ENCODE peak calls at places on chromosomes 16 and 17, in ten cellular contexts. One of them, this sample, is unnamed.

GRCh38 chr17:76458580-76459490 is 5.9 kb upstream of the UBE2O start:
- DNase-seq in fibroblast of the conjunctiva: peak
- DNase-seq in hypothalamus: no peak
- DNase-seq in activated T-helper 1 cell treated with anti-CD3 and anti-CD28 coated beads, Interleukin-2, amount 50 U/mL, for 16 hours: no peak
- DNase-seq in EH: peak
- DNase-seq in stimulated activated CD4-positive, alpha-beta T cell treated with anti-CD3 and anti-CD28 coated beads, Interleukin-12 subunit alpha, Interleukin-12 subunit beta, amount 100 ng/mL, for 4 hours: no peak
- DNase-seq in NCI-H1105 treated with DMSO at 0.1 percent for 48 hours: peak
- DNase-seq in left ventricle myocardium inferior: peak
- DNase-seq in fibroblast of villous mesenchyme: peak
- DNase-seq in M059J: peak
- DNase-seq in this sample: no peak

GRCh38 chr17:20935740-20936139 is 107.1 kb downstream of the USP22 start:
- DNase-seq in activated T-helper 1 cell treated with anti-CD3 and anti-CD28 coated beads, Interleukin-2, amount 50 U/mL, for 16 hours: no peak
- DNase-seq in M059J: peak
- DNase-seq in stimulated activated CD4-positive, alpha-beta T cell treated with anti-CD3 and anti-CD28 coated beads, Interleukin-12 subunit alpha, Interleukin-12 subunit beta, amount 100 ng/mL, for 4 hours: no peak
- DNase-seq in fibroblast of villous mesenchyme: peak
- DNase-seq in NCI-H1105 treated with DMSO at 0.1 percent for 48 hours: no peak
- DNase-seq in left ventricle myocardium inferior: no peak
- DNase-seq in hypothalamus: no peak
- DNase-seq in EH: peak
- DNase-seq in fibroblast of the conjunctiva: peak
- DNase-seq in this sample: no peak

GRCh38 chr16:84704253-84704652 is 4.5 kb downstream of the USP10 start:
- DNase-seq in left ventricle myocardium inferior: no peak
- DNase-seq in NCI-H1105 treated with DMSO at 0.1 percent for 48 hours: no peak
- DNase-seq in fibroblast of villous mesenchyme: no peak
- DNase-seq in hypothalamus: no peak
- DNase-seq in fibroblast of the conjunctiva: no peak
- DNase-seq in EH: no peak
- DNase-seq in M059J: no peak
- DNase-seq in stimulated activated CD4-positive, alpha-beta T cell treated with anti-CD3 and anti-CD28 coated beads, Interleukin-12 subunit alpha, Interleukin-12 subunit beta, amount 100 ng/mL, for 4 hours: no peak
- DNase-seq in activated T-helper 1 cell treated with anti-CD3 and anti-CD28 coated beads, Interleukin-2, amount 50 U/mL, for 16 hours: no peak
- DNase-seq in this sample: no peak

GRCh38 chr16:53054670-53055485 is at the start of gene CHD9:
- DNase-seq in fibroblast of villous mesenchyme: peak
- DNase-seq in fibroblast of the conjunctiva: peak
- DNase-seq in EH: peak
- DNase-seq in hypothalamus: peak
- DNase-seq in left ventricle myocardium inferior: peak
- DNase-seq in activated T-helper 1 cell treated with anti-CD3 and anti-CD28 coated beads, Interleukin-2, amount 50 U/mL, for 16 hours: peak
- DNase-seq in M059J: peak
- DNase-seq in stimulated activated CD4-positive, alpha-beta T cell treated with anti-CD3 and anti-CD28 coated beads, Interleukin-12 subunit alpha, Interleukin-12 subunit beta, amount 100 ng/mL, for 4 hours: peak
- DNase-seq in NCI-H1105 treated with DMSO at 0.1 percent for 48 hours: peak
- DNase-seq in this sample: peak

GRCh38 chr17:78174332-78174869 is 6.0 kb downstream of the SYNGR2 start:
- DNase-seq in fibroblast of the conjunctiva: no peak
- DNase-seq in activated T-helper 1 cell treated with anti-CD3 and anti-CD28 coated beads, Interleukin-2, amount 50 U/mL, for 16 hours: no peak
- DNase-seq in NCI-H1105 treated with DMSO at 0.1 percent for 48 hours: no peak
- DNase-seq in stimulated activated CD4-positive, alpha-beta T cell treated with anti-CD3 and anti-CD28 coated beads, Interleukin-12 subunit alpha, Interleukin-12 subunit beta, amount 100 ng/mL, for 4 hours: no peak
- DNase-seq in left ventricle myocardium inferior: peak
- DNase-seq in hypothalamus: peak
- DNase-seq in fibroblast of villous mesenchyme: no peak
- DNase-seq in M059J: no peak
- DNase-seq in EH: no peak
- DNase-seq in this sample: no peak

GRCh38 chr16:85562102-85562786 is 50.9 kb upstream of the GSE1 start:
- DNase-seq in stimulated activated CD4-positive, alpha-beta T cell treated with anti-CD3 and anti-CD28 coated beads, Interleukin-12 subunit alpha, Interleukin-12 subunit beta, amount 100 ng/mL, for 4 hours: no peak
- DNase-seq in fibroblast of the conjunctiva: no peak
- DNase-seq in left ventricle myocardium inferior: no peak
- DNase-seq in EH: no peak
- DNase-seq in NCI-H1105 treated with DMSO at 0.1 percent for 48 hours: no peak
- DNase-seq in M059J: no peak
- DNase-seq in fibroblast of villous mesenchyme: no peak
- DNase-seq in hypothalamus: no peak
- DNase-seq in activated T-helper 1 cell treated with anti-CD3 and anti-CD28 coated beads, Interleukin-2, amount 50 U/mL, for 16 hours: no peak
- DNase-seq in this sample: no peak

GRCh38 chr17:72126575-72127486 is 6.0 kb downstream of the SOX9 start:
- DNase-seq in left ventricle myocardium inferior: no peak
- DNase-seq in EH: peak
- DNase-seq in NCI-H1105 treated with DMSO at 0.1 percent for 48 hours: no peak
- DNase-seq in stimulated activated CD4-positive, alpha-beta T cell treated with anti-CD3 and anti-CD28 coated beads, Interleukin-12 subunit alpha, Interleukin-12 subunit beta, amount 100 ng/mL, for 4 hours: no peak
- DNase-seq in activated T-helper 1 cell treated with anti-CD3 and anti-CD28 coated beads, Interleukin-2, amount 50 U/mL, for 16 hours: no peak
- DNase-seq in hypothalamus: no peak
- DNase-seq in fibroblast of the conjunctiva: no peak
- DNase-seq in fibroblast of villous mesenchyme: peak
- DNase-seq in M059J: peak
- DNase-seq in this sample: no peak

GRCh38 chr17:16148596-16148995 is 66.7 kb downstream of the NCOR1 start:
- DNase-seq in stimulated activated CD4-positive, alpha-beta T cell treated with anti-CD3 and anti-CD28 coated beads, Interleukin-12 subunit alpha, Interleukin-12 subunit beta, amount 100 ng/mL, for 4 hours: no peak
- DNase-seq in fibroblast of the conjunctiva: no peak
- DNase-seq in fibroblast of villous mesenchyme: no peak
- DNase-seq in NCI-H1105 treated with DMSO at 0.1 percent for 48 hours: no peak
- DNase-seq in EH: no peak
- DNase-seq in activated T-helper 1 cell treated with anti-CD3 and anti-CD28 coated beads, Interleukin-2, amount 50 U/mL, for 16 hours: no peak
- DNase-seq in hypothalamus: no peak
- DNase-seq in M059J: no peak
- DNase-seq in left ventricle myocardium inferior: no peak
- DNase-seq in this sample: no peak

GRCh38 chr17:82930043-82930923 is 90.5 kb upstream of the ZNF750 start:
- DNase-seq in fibroblast of the conjunctiva: no peak
- DNase-seq in stimulated activated CD4-positive, alpha-beta T cell treated with anti-CD3 and anti-CD28 coated beads, Interleukin-12 subunit alpha, Interleukin-12 subunit beta, amount 100 ng/mL, for 4 hours: no peak
- DNase-seq in fibroblast of villous mesenchyme: no peak
- DNase-seq in hypothalamus: no peak
- DNase-seq in M059J: no peak
- DNase-seq in left ventricle myocardium inferior: peak
- DNase-seq in EH: no peak
- DNase-seq in NCI-H1105 treated with DMSO at 0.1 percent for 48 hours: no peak
- DNase-seq in activated T-helper 1 cell treated with anti-CD3 and anti-CD28 coated beads, Interleukin-2, amount 50 U/mL, for 16 hours: no peak
- DNase-seq in this sample: no peak

GRCh38 chr16:79601978-79602609 is 1.6 kb upstream of the MAF start:
- DNase-seq in fibroblast of villous mesenchyme: peak
- DNase-seq in left ventricle myocardium inferior: peak
- DNase-seq in activated T-helper 1 cell treated with anti-CD3 and anti-CD28 coated beads, Interleukin-2, amount 50 U/mL, for 16 hours: peak
- DNase-seq in fibroblast of the conjunctiva: peak
- DNase-seq in M059J: peak
- DNase-seq in EH: peak
- DNase-seq in NCI-H1105 treated with DMSO at 0.1 percent for 48 hours: peak
- DNase-seq in hypothalamus: peak
- DNase-seq in stimulated activated CD4-positive, alpha-beta T cell treated with anti-CD3 and anti-CD28 coated beads, Interleukin-12 subunit alpha, Interleukin-12 subunit beta, amount 100 ng/mL, for 4 hours: peak
- DNase-seq in this sample: peak

GRCh38 chr17:9959377-9959981 is 54.4 kb upstream of the RCVRN start:
- DNase-seq in stimulated activated CD4-positive, alpha-beta T cell treated with anti-CD3 and anti-CD28 coated beads, Interleukin-12 subunit alpha, Interleukin-12 subunit beta, amount 100 ng/mL, for 4 hours: peak
- DNase-seq in left ventricle myocardium inferior: no peak
- DNase-seq in fibroblast of the conjunctiva: peak
- DNase-seq in M059J: peak
- DNase-seq in hypothalamus: no peak
- DNase-seq in NCI-H1105 treated with DMSO at 0.1 percent for 48 hours: peak
- DNase-seq in fibroblast of villous mesenchyme: peak
- DNase-seq in activated T-helper 1 cell treated with anti-CD3 and anti-CD28 coated beads, Interleukin-2, amount 50 U/mL, for 16 hours: no peak
- DNase-seq in EH: peak
- DNase-seq in this sample: peak

GRCh38 chr17:10460062-10460461 is 9.3 kb downstream of the MYH4 start:
- DNase-seq in NCI-H1105 treated with DMSO at 0.1 percent for 48 hours: no peak
- DNase-seq in activated T-helper 1 cell treated with anti-CD3 and anti-CD28 coated beads, Interleukin-2, amount 50 U/mL, for 16 hours: no peak
- DNase-seq in stimulated activated CD4-positive, alpha-beta T cell treated with anti-CD3 and anti-CD28 coated beads, Interleukin-12 subunit alpha, Interleukin-12 subunit beta, amount 100 ng/mL, for 4 hours: no peak
- DNase-seq in left ventricle myocardium inferior: no peak
- DNase-seq in fibroblast of the conjunctiva: no peak
- DNase-seq in fibroblast of villous mesenchyme: no peak
- DNase-seq in M059J: no peak
- DNase-seq in EH: no peak
- DNase-seq in hypothalamus: no peak
- DNase-seq in this sample: no peak

GRCh38 chr17:43582426-43582825 is 36.3 kb upstream of the ETV4 start:
- DNase-seq in stimulated activated CD4-positive, alpha-beta T cell treated with anti-CD3 and anti-CD28 coated beads, Interleukin-12 subunit alpha, Interleukin-12 subunit beta, amount 100 ng/mL, for 4 hours: no peak
- DNase-seq in fibroblast of the conjunctiva: no peak
- DNase-seq in hypothalamus: no peak
- DNase-seq in activated T-helper 1 cell treated with anti-CD3 and anti-CD28 coated beads, Interleukin-2, amount 50 U/mL, for 16 hours: no peak
- DNase-seq in NCI-H1105 treated with DMSO at 0.1 percent for 48 hours: no peak
- DNase-seq in fibroblast of villous mesenchyme: no peak
- DNase-seq in left ventricle myocardium inferior: no peak
- DNase-seq in EH: no peak
- DNase-seq in M059J: no peak
- DNase-seq in this sample: no peak

GRCh38 chr17:6496116-6496481 is 51.8 kb downstream of the PIMREG start:
- DNase-seq in hypothalamus: no peak
- DNase-seq in activated T-helper 1 cell treated with anti-CD3 and anti-CD28 coated beads, Interleukin-2, amount 50 U/mL, for 16 hours: no peak
- DNase-seq in EH: no peak
- DNase-seq in left ventricle myocardium inferior: no peak
- DNase-seq in NCI-H1105 treated with DMSO at 0.1 percent for 48 hours: no peak
- DNase-seq in stimulated activated CD4-positive, alpha-beta T cell treated with anti-CD3 and anti-CD28 coated beads, Interleukin-12 subunit alpha, Interleukin-12 subunit beta, amount 100 ng/mL, for 4 hours: no peak
- DNase-seq in M059J: no peak
- DNase-seq in fibroblast of the conjunctiva: no peak
- DNase-seq in fibroblast of villous mesenchyme: no peak
- DNase-seq in this sample: peak

GRCh38 chr16:83928341-83929055 is 24.5 kb upstream of the OSGIN1 start:
- DNase-seq in stimulated activated CD4-positive, alpha-beta T cell treated with anti-CD3 and anti-CD28 coated beads, Interleukin-12 subunit alpha, Interleukin-12 subunit beta, amount 100 ng/mL, for 4 hours: no peak
- DNase-seq in NCI-H1105 treated with DMSO at 0.1 percent for 48 hours: no peak
- DNase-seq in left ventricle myocardium inferior: no peak
- DNase-seq in M059J: peak
- DNase-seq in activated T-helper 1 cell treated with anti-CD3 and anti-CD28 coated beads, Interleukin-2, amount 50 U/mL, for 16 hours: no peak
- DNase-seq in EH: peak
- DNase-seq in hypothalamus: no peak
- DNase-seq in fibroblast of villous mesenchyme: peak
- DNase-seq in fibroblast of the conjunctiva: no peak
- DNase-seq in this sample: no peak

GRCh38 chr16:86975445-86975844 is 341.7 kb downstream of the C16orf95 start:
- DNase-seq in EH: peak
- DNase-seq in hypothalamus: no peak
- DNase-seq in M059J: peak
- DNase-seq in stimulated activated CD4-positive, alpha-beta T cell treated with anti-CD3 and anti-CD28 coated beads, Interleukin-12 subunit alpha, Interleukin-12 subunit beta, amount 100 ng/mL, for 4 hours: no peak
- DNase-seq in fibroblast of villous mesenchyme: peak
- DNase-seq in left ventricle myocardium inferior: no peak
- DNase-seq in activated T-helper 1 cell treated with anti-CD3 and anti-CD28 coated beads, Interleukin-2, amount 50 U/mL, for 16 hours: no peak
- DNase-seq in NCI-H1105 treated with DMSO at 0.1 percent for 48 hours: no peak
- DNase-seq in fibroblast of the conjunctiva: peak
- DNase-seq in this sample: no peak

GRCh38 chr16:83253526-83253925 is 554.3 kb upstream of the HSBP1 start:
- DNase-seq in stimulated activated CD4-positive, alpha-beta T cell treated with anti-CD3 and anti-CD28 coated beads, Interleukin-12 subunit alpha, Interleukin-12 subunit beta, amount 100 ng/mL, for 4 hours: no peak
- DNase-seq in NCI-H1105 treated with DMSO at 0.1 percent for 48 hours: peak
- DNase-seq in EH: no peak
- DNase-seq in M059J: no peak
- DNase-seq in activated T-helper 1 cell treated with anti-CD3 and anti-CD28 coated beads, Interleukin-2, amount 50 U/mL, for 16 hours: no peak
- DNase-seq in fibroblast of the conjunctiva: no peak
- DNase-seq in hypothalamus: no peak
- DNase-seq in fibroblast of villous mesenchyme: no peak
- DNase-seq in left ventricle myocardium inferior: no peak
- DNase-seq in this sample: peak

GRCh38 chr17:1752425-1752941 is 9.4 kb upstream of the SERPINF1 start:
- DNase-seq in fibroblast of the conjunctiva: no peak
- DNase-seq in hypothalamus: no peak
- DNase-seq in NCI-H1105 treated with DMSO at 0.1 percent for 48 hours: no peak
- DNase-seq in M059J: peak
- DNase-seq in activated T-helper 1 cell treated with anti-CD3 and anti-CD28 coated beads, Interleukin-2, amount 50 U/mL, for 16 hours: no peak
- DNase-seq in EH: no peak
- DNase-seq in stimulated activated CD4-positive, alpha-beta T cell treated with anti-CD3 and anti-CD28 coated beads, Interleukin-12 subunit alpha, Interleukin-12 subunit beta, amount 100 ng/mL, for 4 hours: no peak
- DNase-seq in left ventricle myocardium inferior: no peak
- DNase-seq in fibroblast of villous mesenchyme: no peak
- DNase-seq in this sample: no peak

GRCh38 chr16:75127713-75128415 is 11.3 kb upstream of the LDHD start:
- DNase-seq in left ventricle myocardium inferior: no peak
- DNase-seq in M059J: no peak
- DNase-seq in activated T-helper 1 cell treated with anti-CD3 and anti-CD28 coated beads, Interleukin-2, amount 50 U/mL, for 16 hours: no peak
- DNase-seq in EH: no peak
- DNase-seq in fibroblast of the conjunctiva: no peak
- DNase-seq in fibroblast of villous mesenchyme: no peak
- DNase-seq in NCI-H1105 treated with DMSO at 0.1 percent for 48 hours: no peak
- DNase-seq in stimulated activated CD4-positive, alpha-beta T cell treated with anti-CD3 and anti-CD28 coated beads, Interleukin-12 subunit alpha, Interleukin-12 subunit beta, amount 100 ng/mL, for 4 hours: no peak
- DNase-seq in hypothalamus: no peak
- DNase-seq in this sample: no peak

GRCh38 chr17:76417499-76418143 is 33.2 kb downstream of the SPHK1 start:
- DNase-seq in fibroblast of villous mesenchyme: no peak
- DNase-seq in NCI-H1105 treated with DMSO at 0.1 percent for 48 hours: peak
- DNase-seq in activated T-helper 1 cell treated with anti-CD3 and anti-CD28 coated beads, Interleukin-2, amount 50 U/mL, for 16 hours: no peak
- DNase-seq in stimulated activated CD4-positive, alpha-beta T cell treated with anti-CD3 and anti-CD28 coated beads, Interleukin-12 subunit alpha, Interleukin-12 subunit beta, amount 100 ng/mL, for 4 hours: no peak
- DNase-seq in EH: no peak
- DNase-seq in M059J: peak
- DNase-seq in fibroblast of the conjunctiva: no peak
- DNase-seq in left ventricle myocardium inferior: no peak
- DNase-seq in hypothalamus: no peak
- DNase-seq in this sample: no peak

GRCh38 chr16:87877942-87878507 is 8.7 kb upstream of the SLC7A5 start:
- DNase-seq in left ventricle myocardium inferior: no peak
- DNase-seq in NCI-H1105 treated with DMSO at 0.1 percent for 48 hours: no peak
- DNase-seq in stimulated activated CD4-positive, alpha-beta T cell treated with anti-CD3 and anti-CD28 coated beads, Interleukin-12 subunit alpha, Interleukin-12 subunit beta, amount 100 ng/mL, for 4 hours: peak
- DNase-seq in hypothalamus: no peak
- DNase-seq in EH: no peak
- DNase-seq in fibroblast of villous mesenchyme: no peak
- DNase-seq in activated T-helper 1 cell treated with anti-CD3 and anti-CD28 coated beads, Interleukin-2, amount 50 U/mL, for 16 hours: no peak
- DNase-seq in fibroblast of the conjunctiva: no peak
- DNase-seq in M059J: no peak
- DNase-seq in this sample: no peak

GRCh38 chr16:55667753-55668152 is 12.0 kb downstream of the SLC6A2 start:
- DNase-seq in hypothalamus: no peak
- DNase-seq in left ventricle myocardium inferior: no peak
- DNase-seq in fibroblast of villous mesenchyme: no peak
- DNase-seq in fibroblast of the conjunctiva: no peak
- DNase-seq in stimulated activated CD4-positive, alpha-beta T cell treated with anti-CD3 and anti-CD28 coated beads, Interleukin-12 subunit alpha, Interleukin-12 subunit beta, amount 100 ng/mL, for 4 hours: no peak
- DNase-seq in NCI-H1105 treated with DMSO at 0.1 percent for 48 hours: no peak
- DNase-seq in EH: no peak
- DNase-seq in M059J: no peak
- DNase-seq in activated T-helper 1 cell treated with anti-CD3 and anti-CD28 coated beads, Interleukin-2, amount 50 U/mL, for 16 hours: no peak
- DNase-seq in this sample: no peak

GRCh38 chr16:252366-253337 is 18.0 kb downstream of the FAM234A start:
- DNase-seq in fibroblast of villous mesenchyme: peak
- DNase-seq in hypothalamus: no peak
- DNase-seq in fibroblast of the conjunctiva: no peak
- DNase-seq in M059J: no peak
- DNase-seq in stimulated activated CD4-positive, alpha-beta T cell treated with anti-CD3 and anti-CD28 coated beads, Interleukin-12 subunit alpha, Interleukin-12 subunit beta, amount 100 ng/mL, for 4 hours: peak
- DNase-seq in left ventricle myocardium inferior: no peak
- DNase-seq in NCI-H1105 treated with DMSO at 0.1 percent for 48 hours: no peak
- DNase-seq in EH: no peak
- DNase-seq in activated T-helper 1 cell treated with anti-CD3 and anti-CD28 coated beads, Interleukin-2, amount 50 U/mL, for 16 hours: no peak
- DNase-seq in this sample: no peak

GRCh38 chr16:52379551-52379950 is 167.4 kb downstream of the TOX3 start:
- DNase-seq in hypothalamus: no peak
- DNase-seq in fibroblast of villous mesenchyme: no peak
- DNase-seq in activated T-helper 1 cell treated with anti-CD3 and anti-CD28 coated beads, Interleukin-2, amount 50 U/mL, for 16 hours: no peak
- DNase-seq in stimulated activated CD4-positive, alpha-beta T cell treated with anti-CD3 and anti-CD28 coated beads, Interleukin-12 subunit alpha, Interleukin-12 subunit beta, amount 100 ng/mL, for 4 hours: no peak
- DNase-seq in NCI-H1105 treated with DMSO at 0.1 percent for 48 hours: no peak
- DNase-seq in M059J: no peak
- DNase-seq in left ventricle myocardium inferior: no peak
- DNase-seq in fibroblast of the conjunctiva: no peak
- DNase-seq in EH: no peak
- DNase-seq in this sample: no peak

GRCh38 chr16:69890114-69890890 is 60.8 kb upstream of the CLEC18A start:
- DNase-seq in fibroblast of the conjunctiva: no peak
- DNase-seq in EH: peak
- DNase-seq in stimulated activated CD4-positive, alpha-beta T cell treated with anti-CD3 and anti-CD28 coated beads, Interleukin-12 subunit alpha, Interleukin-12 subunit beta, amount 100 ng/mL, for 4 hours: no peak
- DNase-seq in activated T-helper 1 cell treated with anti-CD3 and anti-CD28 coated beads, Interleukin-2, amount 50 U/mL, for 16 hours: no peak
- DNase-seq in hypothalamus: peak
- DNase-seq in fibroblast of villous mesenchyme: peak
- DNase-seq in left ventricle myocardium inferior: peak
- DNase-seq in M059J: peak
- DNase-seq in NCI-H1105 treated with DMSO at 0.1 percent for 48 hours: peak
- DNase-seq in this sample: peak

GRCh38 chr16:7688811-7689210 is 356.2 kb downstream of the RBFOX1 start:
- DNase-seq in NCI-H1105 treated with DMSO at 0.1 percent for 48 hours: no peak
- DNase-seq in fibroblast of the conjunctiva: no peak
- DNase-seq in EH: no peak
- DNase-seq in fibroblast of villous mesenchyme: no peak
- DNase-seq in left ventricle myocardium inferior: no peak
- DNase-seq in stimulated activated CD4-positive, alpha-beta T cell treated with anti-CD3 and anti-CD28 coated beads, Interleukin-12 subunit alpha, Interleukin-12 subunit beta, amount 100 ng/mL, for 4 hours: no peak
- DNase-seq in M059J: no peak
- DNase-seq in hypothalamus: no peak
- DNase-seq in activated T-helper 1 cell treated with anti-CD3 and anti-CD28 coated beads, Interleukin-2, amount 50 U/mL, for 16 hours: no peak
- DNase-seq in this sample: no peak

GRCh38 chr17:82350182-82351030 is 8.6 kb upstream of the TEX19 start:
- DNase-seq in EH: peak
- DNase-seq in activated T-helper 1 cell treated with anti-CD3 and anti-CD28 coated beads, Interleukin-2, amount 50 U/mL, for 16 hours: no peak
- DNase-seq in M059J: peak
- DNase-seq in fibroblast of villous mesenchyme: no peak
- DNase-seq in left ventricle myocardium inferior: no peak
- DNase-seq in NCI-H1105 treated with DMSO at 0.1 percent for 48 hours: no peak
- DNase-seq in fibroblast of the conjunctiva: no peak
- DNase-seq in hypothalamus: no peak
- DNase-seq in stimulated activated CD4-positive, alpha-beta T cell treated with anti-CD3 and anti-CD28 coated beads, Interleukin-12 subunit alpha, Interleukin-12 subunit beta, amount 100 ng/mL, for 4 hours: peak
- DNase-seq in this sample: no peak

GRCh38 chr16:25223964-25224363 is 7.2 kb downstream of the AQP8 start:
- DNase-seq in activated T-helper 1 cell treated with anti-CD3 and anti-CD28 coated beads, Interleukin-2, amount 50 U/mL, for 16 hours: no peak
- DNase-seq in hypothalamus: no peak
- DNase-seq in M059J: no peak
- DNase-seq in EH: no peak
- DNase-seq in stimulated activated CD4-positive, alpha-beta T cell treated with anti-CD3 and anti-CD28 coated beads, Interleukin-12 subunit alpha, Interleukin-12 subunit beta, amount 100 ng/mL, for 4 hours: no peak
- DNase-seq in left ventricle myocardium inferior: no peak
- DNase-seq in fibroblast of villous mesenchyme: no peak
- DNase-seq in fibroblast of the conjunctiva: no peak
- DNase-seq in NCI-H1105 treated with DMSO at 0.1 percent for 48 hours: no peak
- DNase-seq in this sample: no peak